ENCODE peak calls at places on chromosomes 11 and 22, in four cellular contexts. One of them, this sample, is unnamed.

GRCh38 chr11:8192016-8192895 is 23.4 kb upstream of the RIC3 start:
- DNase-seq in BE2C: peak
- DNase-seq in GM23338: peak
- DNase-seq in mucosa of descending colon: peak
- DNase-seq in this sample: no peak

GRCh38 chr22:29625090-29625825 is 21.8 kb downstream of the NF2 start:
- DNase-seq in BE2C: peak
- DNase-seq in GM23338: peak
- DNase-seq in mucosa of descending colon: no peak
- DNase-seq in this sample: no peak

GRCh38 chr11:22521226-22521625 is 104.4 kb downstream of the FANCF start:
- DNase-seq in BE2C: no peak
- DNase-seq in GM23338: no peak
- DNase-seq in mucosa of descending colon: no peak
- DNase-seq in this sample: no peak

GRCh38 chr11:74319139-74319538 is 7.7 kb upstream of the P4HA3 start:
- DNase-seq in BE2C: no peak
- DNase-seq in GM23338: no peak
- DNase-seq in mucosa of descending colon: no peak
- DNase-seq in this sample: no peak

GRCh38 chr11:125163431-125164011 is 1.0 kb upstream of the PKNOX2 start:
- DNase-seq in BE2C: no peak
- DNase-seq in GM23338: peak
- DNase-seq in mucosa of descending colon: no peak
- DNase-seq in this sample: no peak

GRCh38 chr11:32374261-32374711 is 61.1 kb downstream of the WT1 start:
- DNase-seq in BE2C: peak
- DNase-seq in GM23338: peak
- DNase-seq in mucosa of descending colon: peak
- DNase-seq in this sample: peak

GRCh38 chr11:58832246-58832645 is 12.3 kb downstream of the GLYATL2 start:
- DNase-seq in BE2C: no peak
- DNase-seq in GM23338: no peak
- DNase-seq in mucosa of descending colon: no peak
- DNase-seq in this sample: no peak

GRCh38 chr11:80816454-80816847 is 1375.6 kb upstream of the TENM4 start:
- DNase-seq in BE2C: no peak
- DNase-seq in GM23338: no peak
- DNase-seq in mucosa of descending colon: no peak
- DNase-seq in this sample: no peak

GRCh38 chr11:71527576-71528210 is 626 bp downstream of the KRTAP5-7 start:
- DNase-seq in BE2C: no peak
- DNase-seq in GM23338: no peak
- DNase-seq in mucosa of descending colon: no peak
- DNase-seq in this sample: no peak

GRCh38 chr11:27012254-27012921 is 18.5 kb downstream of the FIBIN start:
- DNase-seq in BE2C: peak
- DNase-seq in GM23338: peak
- DNase-seq in mucosa of descending colon: no peak
- DNase-seq in this sample: no peak

GRCh38 chr11:86999859-87000753 is 37.6 kb upstream of the TMEM135 start:
- DNase-seq in BE2C: peak
- DNase-seq in GM23338: peak
- DNase-seq in mucosa of descending colon: no peak
- DNase-seq in this sample: no peak

GRCh38 chr11:44539971-44540370 is 25.5 kb upstream of the CD82 start:
- DNase-seq in BE2C: no peak
- DNase-seq in GM23338: no peak
- DNase-seq in mucosa of descending colon: no peak
- DNase-seq in this sample: no peak

GRCh38 chr11:104372111-104372510 is 208.2 kb upstream of the PDGFD start:
- DNase-seq in BE2C: no peak
- DNase-seq in GM23338: no peak
- DNase-seq in mucosa of descending colon: no peak
- DNase-seq in this sample: no peak

GRCh38 chr22:24450600-24450999 is 23.2 kb downstream of the ADORA2A start:
- DNase-seq in BE2C: peak
- DNase-seq in GM23338: no peak
- DNase-seq in mucosa of descending colon: no peak
- DNase-seq in this sample: no peak

GRCh38 chr22:45271667-45272188 is 13.0 kb upstream of the UPK3A start:
- DNase-seq in BE2C: no peak
- DNase-seq in GM23338: no peak
- DNase-seq in mucosa of descending colon: no peak
- DNase-seq in this sample: no peak

GRCh38 chr11:113103932-113104331 is 142.7 kb downstream of the NCAM1 start:
- DNase-seq in BE2C: no peak
- DNase-seq in GM23338: peak
- DNase-seq in mucosa of descending colon: no peak
- DNase-seq in this sample: no peak

DNA sequence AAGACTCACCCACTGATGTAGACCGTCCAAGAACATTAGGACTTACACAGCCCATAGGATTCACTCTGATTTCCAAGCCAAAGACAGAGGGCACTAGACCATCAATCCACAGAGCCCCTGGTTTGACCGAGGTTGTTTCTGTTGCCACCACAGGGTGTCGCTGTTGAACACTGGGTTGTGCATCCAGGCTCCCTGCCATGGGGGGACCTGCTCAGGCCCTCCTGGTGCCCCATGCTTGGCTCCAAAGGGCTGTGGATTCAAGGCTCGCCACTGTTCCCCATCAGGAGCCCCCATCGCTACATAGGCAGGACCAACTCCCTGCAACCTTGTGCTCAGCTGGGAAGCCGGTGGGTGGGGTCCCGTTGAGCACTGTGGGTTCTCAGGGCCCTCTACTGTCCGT is 128.0 kb upstream of the ANO1 start:
- DNase-seq in BE2C: peak
- DNase-seq in GM23338: peak
- DNase-seq in mucosa of descending colon: peak
- DNase-seq in this sample: no peak
- TF ChIP-seq CTCF in BE2C: peak
- TF ChIP-seq CTCF in GM23338: peak
- TF ChIP-seq CTCF in mucosa of descending colon: no peak
- TF ChIP-seq CTCF in this sample: no peak

GRCh38 chr22:22030493-22031182 is 48.1 kb upstream of the TOP3B start:
- DNase-seq in BE2C: peak
- DNase-seq in GM23338: peak
- DNase-seq in mucosa of descending colon: no peak
- DNase-seq in this sample: no peak
- TF ChIP-seq CTCF in BE2C: peak
- TF ChIP-seq CTCF in GM23338: peak
- TF ChIP-seq CTCF in mucosa of descending colon: no peak
- TF ChIP-seq CTCF in this sample: peak

DNA sequence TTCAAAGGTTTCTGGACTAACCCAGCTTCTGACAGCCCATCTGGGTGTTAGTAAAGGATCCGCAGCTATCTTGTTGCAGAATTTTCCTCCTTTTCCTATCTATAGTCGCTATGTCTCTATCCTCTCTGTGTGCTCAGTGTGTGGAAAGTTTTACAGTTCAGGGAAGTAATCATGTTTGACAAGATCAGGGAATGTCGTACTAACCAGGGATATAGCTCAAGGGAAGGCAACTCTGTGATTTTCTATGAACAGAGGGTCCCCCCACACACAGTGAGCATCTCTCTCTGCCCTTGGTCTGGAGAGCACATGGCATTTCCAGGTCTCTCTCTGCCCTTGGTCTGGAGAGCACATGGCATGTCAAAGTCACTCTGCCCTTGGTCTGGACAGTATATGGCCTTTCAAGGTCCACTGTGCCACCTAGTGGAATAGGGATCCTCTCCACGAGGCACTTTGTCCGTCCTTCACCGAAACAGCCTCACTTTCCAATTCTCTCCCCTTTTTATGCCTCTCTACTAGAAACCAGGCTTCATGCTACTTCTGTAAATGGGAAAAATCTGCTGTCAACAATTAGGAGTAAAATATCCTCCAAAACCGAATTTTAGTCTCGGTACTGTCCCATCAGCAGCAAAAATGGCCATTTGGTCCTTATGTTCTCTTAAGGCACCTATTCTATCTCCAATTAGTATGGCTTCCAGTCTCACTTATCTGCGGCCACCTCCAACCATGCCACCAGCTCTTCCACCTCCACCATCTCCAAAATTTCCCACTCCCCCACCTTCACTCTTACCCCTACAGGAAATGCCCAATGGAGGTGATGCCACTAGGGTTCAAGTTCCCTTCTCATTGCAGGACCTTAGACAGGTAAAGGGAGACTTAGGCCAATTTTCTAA is 88.7 kb downstream of the IGLL5 start:
- DNase-seq in BE2C: no peak
- DNase-seq in GM23338: no peak
- DNase-seq in mucosa of descending colon: no peak
- DNase-seq in this sample: no peak
- TF ChIP-seq CTCF in BE2C: peak
- TF ChIP-seq CTCF in GM23338: peak
- TF ChIP-seq CTCF in mucosa of descending colon: no peak
- TF ChIP-seq CTCF in this sample: no peak

GRCh38 chr22:25763239-25763777 is 21.3 kb downstream of the MYO18B start:
- DNase-seq in BE2C: no peak
- DNase-seq in GM23338: no peak
- DNase-seq in mucosa of descending colon: no peak
- DNase-seq in this sample: no peak

GRCh38 chr22:25765016-25765367 is 23.0 kb downstream of the MYO18B start:
- DNase-seq in BE2C: no peak
- DNase-seq in GM23338: no peak
- DNase-seq in mucosa of descending colon: no peak
- DNase-seq in this sample: no peak

GRCh38 chr22:25766418-25766817 is 24.4 kb downstream of the MYO18B start:
- DNase-seq in BE2C: no peak
- DNase-seq in GM23338: no peak
- DNase-seq in mucosa of descending colon: no peak
- DNase-seq in this sample: no peak

GRCh38 chr22:25765801-25766200 is 23.8 kb downstream of the MYO18B start:
- DNase-seq in BE2C: no peak
- DNase-seq in GM23338: no peak
- DNase-seq in mucosa of descending colon: no peak
- DNase-seq in this sample: no peak

GRCh38 chr22:25764270-25765015 is 22.5 kb downstream of the MYO18B start:
- DNase-seq in BE2C: no peak
- DNase-seq in GM23338: peak
- DNase-seq in mucosa of descending colon: no peak
- DNase-seq in this sample: no peak
- TF ChIP-seq CTCF in BE2C: peak
- TF ChIP-seq CTCF in GM23338: peak
- TF ChIP-seq CTCF in mucosa of descending colon: no peak
- TF ChIP-seq CTCF in this sample: no peak

GRCh38 chr11:47620836-47621378 is 21.5 kb downstream of the MTCH2 start:
- DNase-seq in BE2C: no peak
- DNase-seq in GM23338: no peak
- DNase-seq in mucosa of descending colon: no peak
- DNase-seq in this sample: no peak

GRCh38 chr11:47615249-47615648 is 21.0 kb upstream of the C1QTNF4 start:
- DNase-seq in BE2C: no peak
- DNase-seq in GM23338: no peak
- DNase-seq in mucosa of descending colon: no peak
- DNase-seq in this sample: no peak

GRCh38 chr11:47616726-47617416 is 22.7 kb upstream of the C1QTNF4 start:
- DNase-seq in BE2C: peak
- DNase-seq in GM23338: peak
- DNase-seq in mucosa of descending colon: no peak
- DNase-seq in this sample: no peak

DNA sequence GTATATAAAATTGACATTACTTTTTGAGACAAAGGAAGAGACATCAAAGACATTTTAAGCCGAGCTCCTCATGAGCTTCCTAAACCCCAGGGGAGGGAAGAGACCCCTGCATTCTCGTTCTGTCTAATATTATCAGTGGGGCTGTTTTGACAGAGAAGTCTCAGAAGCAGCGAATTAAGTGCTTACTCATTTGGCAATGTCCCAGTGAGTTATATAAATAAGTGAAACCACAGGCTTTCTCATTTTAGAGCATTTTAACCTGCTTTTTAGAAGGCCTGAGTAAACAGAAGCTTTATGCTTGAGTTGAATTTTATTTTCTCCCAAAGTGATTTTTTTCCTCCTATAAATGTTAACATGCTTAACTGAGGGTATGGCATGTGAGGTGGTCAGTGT is 23.2 kb upstream of the C1QTNF4 start:
- DNase-seq in BE2C: no peak
- DNase-seq in GM23338: no peak
- DNase-seq in mucosa of descending colon: no peak
- DNase-seq in this sample: no peak
- TF ChIP-seq CTCF in BE2C: no peak
- TF ChIP-seq CTCF in GM23338: no peak
- TF ChIP-seq CTCF in mucosa of descending colon: no peak
- TF ChIP-seq CTCF in this sample: peak